ENCODE peak calls at places on chromosomes 12 and 14, in five cellular contexts. Z is neural progenitor cell, I is GM23248, Y is GM23338, V is fibroblast of lung. U is an unnamed sample.

GRCh38 chr14:35044939-35045797 is 904 bp upstream of the FAM177A1 start:
- DNase-seq in Z (no peak), I (peak), Y (no peak), V (peak), U (no peak)

GRCh38 chr12:13941258-13942249 is 39.8 kb downstream of the GRIN2B start:
- DNase-seq in Z (peak), I (peak), Y (peak), V (peak), U (peak)

GRCh38 chr12:47805417-47805816 is 14.3 kb downstream of the HDAC7 start:
- DNase-seq in Z (no peak), I (peak), Y (no peak), V (no peak), U (no peak)

GRCh38 chr12:12804432-12804886 is 8.7 kb upstream of the DDX47 start:
- DNase-seq in Z (no peak), I (peak), Y (no peak), V (peak), U (no peak)

GRCh38 chr14:75917322-75918251 is 64.2 kb downstream of the TGFB3 start:
- DNase-seq in Z (peak), I (no peak), Y (peak), V (no peak), U (no peak)

GRCh38 chr12:132257955-132258490 is 71.4 kb downstream of the GALNT9 start:
- DNase-seq in Z (no peak), I (no peak), Y (no peak), V (no peak), U (no peak)

GRCh38 chr12:43338848-43339526 is 213.0 kb downstream of the ADAMTS20 start:
- DNase-seq in Z (peak), I (peak), Y (peak), V (peak), U (peak)

GRCh38 chr12:12628013-12628412 is 16.3 kb downstream of the CREBL2 start:
- DNase-seq in Z (no peak), I (peak), Y (no peak), V (peak), U (no peak)

GRCh38 chr14:105303949-105304348 is 3.1 kb upstream of the BRF1 start:
- DNase-seq in Z (no peak), I (no peak), Y (no peak), V (no peak), U (no peak)

GRCh38 chr12:1719139-1719538 is 28.3 kb downstream of the ADIPOR2 start:
- DNase-seq in Z (no peak), I (peak), Y (no peak), V (no peak), U (no peak)

GRCh38 chr12:43099691-43100163 is 452.3 kb downstream of the ADAMTS20 start:
- DNase-seq in Z (no peak), I (peak), Y (no peak), V (peak), U (no peak)

GRCh38 chr12:68915055-68915454 is 17.9 kb downstream of the CPM start:
- DNase-seq in Z (no peak), I (peak), Y (no peak), V (peak), U (no peak)

GRCh38 chr14:104433401-104434213 is 146.0 kb upstream of the C14orf180 start:
- DNase-seq in Z (no peak), I (no peak), Y (no peak), V (no peak), U (no peak)

GRCh38 chr12:112167031-112167461 is 41.7 kb downstream of the TRAFD1 start:
- DNase-seq in Z (no peak), I (no peak), Y (no peak), V (no peak), U (no peak)

GRCh38 chr12:3728686-3729085 is 24.2 kb downstream of the CRACR2A start:
- DNase-seq in Z (no peak), I (no peak), Y (no peak), V (no peak), U (no peak)

GRCh38 chr12:45730116-45730841 is 773 bp downstream of the ARID2 start:
- DNase-seq in Z (peak), I (peak), Y (peak), V (peak), U (peak)

GRCh38 chr14:24911324-24912095 is 138.4 kb downstream of the STXBP6 start:
- DNase-seq in Z (no peak), I (peak), Y (no peak), V (peak), U (peak)

GRCh38 chr12:104057771-104058197 is 6.5 kb upstream of the HCFC2 start:
- DNase-seq in Z (peak), I (peak), Y (peak), V (no peak), U (peak)

GRCh38 chr12:81500788-81501187 is 258.4 kb downstream of the PPFIA2 start:
- DNase-seq in Z (no peak), I (no peak), Y (no peak), V (no peak), U (no peak)

GRCh38 chr12:49662998-49663843 is 39.9 kb downstream of the PRPF40B start:
- DNase-seq in Z (no peak), I (peak), Y (peak), V (peak), U (peak)

DNA sequence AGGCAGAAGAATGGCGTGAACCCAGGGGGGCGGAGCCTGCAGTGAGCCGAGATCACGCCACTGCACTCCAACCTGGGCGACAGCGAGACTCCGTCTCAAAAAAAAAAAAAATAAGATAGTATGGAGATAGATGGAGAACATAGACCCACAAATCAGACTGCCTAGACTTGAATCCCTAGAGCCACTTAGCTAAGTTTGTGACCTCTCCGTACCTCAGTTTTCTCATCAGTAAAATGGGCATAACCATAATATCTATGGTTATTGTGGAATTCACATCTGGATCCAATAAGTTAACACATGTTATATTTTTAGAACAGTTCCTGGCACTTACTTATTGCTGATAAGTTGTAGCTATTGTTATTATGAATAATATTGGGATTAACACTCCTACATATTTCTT is 7.2 kb downstream of the PROX2 start:
- DNase-seq in Z (no peak), I (no peak), Y (no peak), V (no peak), U (no peak)
- H3K27ac ChIP-seq in Z (no peak), I (no peak), Y (no peak), V (no peak), U (no peak)

GRCh38 chr14:100684961-100685360 is 41.7 kb upstream of the DLK1 start:
- DNase-seq in Z (no peak), I (no peak), Y (no peak), V (no peak), U (no peak)
- TF ChIP-seq EZH2 in Z (no peak), I (no peak), Y (no peak), V (no peak), U (no peak)

DNA sequence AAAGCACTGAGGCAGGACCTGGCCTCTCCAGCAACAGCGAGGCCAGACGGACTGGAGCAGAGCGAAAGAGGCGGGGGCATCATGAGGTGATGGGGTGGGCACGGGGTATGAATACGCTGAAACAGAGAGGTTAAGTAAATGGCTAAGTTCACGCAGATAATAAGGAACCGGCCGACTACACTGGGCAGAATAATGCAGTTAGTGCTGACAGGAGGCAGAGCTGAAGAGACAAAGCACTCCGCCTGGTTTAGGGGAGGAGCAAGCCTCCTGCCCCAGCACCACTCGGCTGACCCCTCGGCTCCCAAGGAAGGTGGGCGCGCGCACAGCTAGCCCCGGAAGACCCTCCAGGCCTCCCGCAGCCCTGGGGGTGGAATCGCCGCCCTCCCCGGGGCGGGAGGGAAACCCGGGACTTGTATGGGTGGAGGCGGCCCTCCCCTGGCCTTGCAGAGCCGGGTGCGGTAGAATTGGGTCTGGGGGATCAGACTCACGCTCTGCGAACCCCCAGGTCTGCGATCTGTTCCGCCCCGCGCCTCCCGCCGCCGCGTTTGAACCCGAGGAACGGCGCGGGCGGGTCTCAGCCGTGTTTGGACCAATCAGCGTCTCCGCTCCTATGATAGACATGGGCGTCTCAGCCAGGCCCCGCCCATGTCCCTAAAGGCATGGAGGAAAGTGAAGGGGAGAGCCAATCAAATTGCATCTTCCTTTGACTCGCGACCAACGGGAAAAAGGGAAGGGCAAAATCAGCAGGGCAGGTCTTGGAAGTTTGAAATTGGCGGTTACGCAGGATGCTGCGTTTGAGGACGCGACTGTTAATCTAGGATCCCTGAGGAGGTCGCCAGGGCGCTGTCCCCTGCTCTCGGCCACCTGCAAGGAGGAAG is at the start of gene CIT:
- DNase-seq in Z (peak), I (peak), Y (peak), V (peak), U (peak)
- H3K27ac ChIP-seq in Z (no peak), I (no peak), Y (peak), V (peak), U (peak)

GRCh38 chr14:62301911-62302310 is 539.7 kb downstream of the SNAPC1 start:
- DNase-seq in Z (no peak), I (peak), Y (no peak), V (peak), U (no peak)
- TF ChIP-seq EZH2 in Z (no peak), I (no peak), Y (no peak), V (no peak), U (no peak)

GRCh38 chr12:31896514-31897039 is 62.6 kb upstream of the RESF1 start:
- DNase-seq in Z (no peak), I (no peak), Y (peak), V (peak), U (no peak)

GRCh38 chr12:31900271-31900670 is 58.9 kb upstream of the RESF1 start:
- DNase-seq in Z (no peak), I (no peak), Y (no peak), V (no peak), U (no peak)

GRCh38 chr12:31895449-31896150 is 63.6 kb upstream of the RESF1 start:
- DNase-seq in Z (no peak), I (no peak), Y (no peak), V (no peak), U (no peak)

GRCh38 chr12:31897791-31898503 is 61.3 kb upstream of the RESF1 start:
- DNase-seq in Z (peak), I (peak), Y (peak), V (peak), U (peak)

GRCh38 chr12:31899136-31899535 is 60.1 kb upstream of the RESF1 start:
- DNase-seq in Z (no peak), I (no peak), Y (no peak), V (no peak), U (no peak)
- H3K27ac ChIP-seq in Z (no peak), I (no peak), Y (no peak), V (no peak), U (no peak)

GRCh38 chr12:114401346-114402320 is 4.3 kb downstream of the TBX5 start:
- DNase-seq in Z (no peak), I (peak), Y (no peak), V (no peak), U (no peak)
- TF ChIP-seq EZH2 in Z (no peak), I (no peak), Y (peak), V (no peak), U (no peak)

GRCh38 chr12:92562063-92562734 is 140.6 kb upstream of the PLEKHG7 start:
- DNase-seq in Z (no peak), I (no peak), Y (no peak), V (no peak), U (no peak)
- H3K27ac ChIP-seq in Z (no peak), I (no peak), Y (no peak), V (no peak), U (no peak)